ENCODE peak calls at places on chromosomes 12 and 14, in six cellular contexts. One of them, this sample, is unnamed.

GRCh38 chr12:53380797-53381738 is 1.1 kb downstream of the SP1 start:
- DNase-seq in GM10248: no peak
- DNase-seq in ureter: no peak
- DNase-seq in amniotic stem cell: no peak
- DNase-seq in GM03348: peak
- DNase-seq in activated CD4-positive, alpha-beta T cell treated with anti-CD3 and anti-CD28 coated beads, Interleukin-2, amount 50 U/mL, for 1 hour: no peak
- DNase-seq in this sample: no peak

GRCh38 chr12:122403831-122404230 is 18.6 kb downstream of the CLIP1 start:
- DNase-seq in amniotic stem cell: no peak
- DNase-seq in GM10248: no peak
- DNase-seq in GM03348: no peak
- DNase-seq in ureter: no peak
- DNase-seq in activated CD4-positive, alpha-beta T cell treated with anti-CD3 and anti-CD28 coated beads, Interleukin-2, amount 50 U/mL, for 1 hour: no peak
- DNase-seq in this sample: no peak

GRCh38 chr12:78120866-78121590 is 290.3 kb downstream of the NAV3 start:
- DNase-seq in amniotic stem cell: no peak
- DNase-seq in ureter: no peak
- DNase-seq in GM10248: peak
- DNase-seq in activated CD4-positive, alpha-beta T cell treated with anti-CD3 and anti-CD28 coated beads, Interleukin-2, amount 50 U/mL, for 1 hour: no peak
- DNase-seq in GM03348: peak
- DNase-seq in this sample: no peak

GRCh38 chr14:77303417-77304156 is 17.1 kb downstream of the POMT2 start:
- DNase-seq in ureter: peak
- DNase-seq in GM03348: peak
- DNase-seq in activated CD4-positive, alpha-beta T cell treated with anti-CD3 and anti-CD28 coated beads, Interleukin-2, amount 50 U/mL, for 1 hour: no peak
- DNase-seq in amniotic stem cell: peak
- DNase-seq in GM10248: no peak
- DNase-seq in this sample: no peak

GRCh38 chr14:69767369-69767999 is 542 bp downstream of the SRSF5 start:
- DNase-seq in amniotic stem cell: peak
- DNase-seq in activated CD4-positive, alpha-beta T cell treated with anti-CD3 and anti-CD28 coated beads, Interleukin-2, amount 50 U/mL, for 1 hour: peak
- DNase-seq in GM10248: peak
- DNase-seq in ureter: peak
- DNase-seq in GM03348: peak
- DNase-seq in this sample: peak

GRCh38 chr12:76183459-76184186 is 99.1 kb upstream of the NAP1L1 start:
- DNase-seq in GM10248: peak
- DNase-seq in amniotic stem cell: peak
- DNase-seq in ureter: peak
- DNase-seq in activated CD4-positive, alpha-beta T cell treated with anti-CD3 and anti-CD28 coated beads, Interleukin-2, amount 50 U/mL, for 1 hour: no peak
- DNase-seq in GM03348: peak
- DNase-seq in this sample: no peak

GRCh38 chr14:24279301-24280186 is 8.1 kb upstream of the RABGGTA start:
- DNase-seq in GM03348: no peak
- DNase-seq in amniotic stem cell: no peak
- DNase-seq in activated CD4-positive, alpha-beta T cell treated with anti-CD3 and anti-CD28 coated beads, Interleukin-2, amount 50 U/mL, for 1 hour: peak
- DNase-seq in GM10248: peak
- DNase-seq in ureter: no peak
- DNase-seq in this sample: no peak

GRCh38 chr12:4272014-4272975 is 1.3 kb upstream of the CCND2 start:
- DNase-seq in amniotic stem cell: no peak
- DNase-seq in activated CD4-positive, alpha-beta T cell treated with anti-CD3 and anti-CD28 coated beads, Interleukin-2, amount 50 U/mL, for 1 hour: peak
- DNase-seq in GM03348: peak
- DNase-seq in ureter: peak
- DNase-seq in GM10248: peak
- DNase-seq in this sample: no peak

GRCh38 chr12:2057041-2057792 is 4.4 kb downstream of the CACNA1C start:
- DNase-seq in ureter: no peak
- DNase-seq in GM10248: peak
- DNase-seq in amniotic stem cell: no peak
- DNase-seq in GM03348: peak
- DNase-seq in activated CD4-positive, alpha-beta T cell treated with anti-CD3 and anti-CD28 coated beads, Interleukin-2, amount 50 U/mL, for 1 hour: peak
- DNase-seq in this sample: no peak

GRCh38 chr14:99569725-99570541 is 34.1 kb downstream of the CCDC85C start:
- DNase-seq in GM03348: no peak
- DNase-seq in amniotic stem cell: no peak
- DNase-seq in GM10248: no peak
- DNase-seq in activated CD4-positive, alpha-beta T cell treated with anti-CD3 and anti-CD28 coated beads, Interleukin-2, amount 50 U/mL, for 1 hour: no peak
- DNase-seq in ureter: no peak
- DNase-seq in this sample: no peak

GRCh38 chr14:46902837-46903236 is 251.3 kb upstream of the RPL10L start:
- DNase-seq in amniotic stem cell: no peak
- DNase-seq in GM10248: no peak
- DNase-seq in GM03348: no peak
- DNase-seq in activated CD4-positive, alpha-beta T cell treated with anti-CD3 and anti-CD28 coated beads, Interleukin-2, amount 50 U/mL, for 1 hour: no peak
- DNase-seq in ureter: no peak
- DNase-seq in this sample: no peak

GRCh38 chr12:10140001-10140400 is 10.0 kb upstream of the CLEC7A start:
- DNase-seq in GM03348: peak
- DNase-seq in ureter: no peak
- DNase-seq in GM10248: peak
- DNase-seq in activated CD4-positive, alpha-beta T cell treated with anti-CD3 and anti-CD28 coated beads, Interleukin-2, amount 50 U/mL, for 1 hour: peak
- DNase-seq in amniotic stem cell: no peak
- DNase-seq in this sample: no peak

GRCh38 chr14:69739486-69739885 is 27.5 kb upstream of the SRSF5 start:
- DNase-seq in ureter: no peak
- DNase-seq in amniotic stem cell: no peak
- DNase-seq in activated CD4-positive, alpha-beta T cell treated with anti-CD3 and anti-CD28 coated beads, Interleukin-2, amount 50 U/mL, for 1 hour: no peak
- DNase-seq in GM03348: no peak
- DNase-seq in GM10248: no peak
- DNase-seq in this sample: no peak

GRCh38 chr14:91220581-91221000 is 23.9 kb downstream of the GPR68 start:
- DNase-seq in ureter: no peak
- DNase-seq in amniotic stem cell: no peak
- DNase-seq in GM10248: no peak
- DNase-seq in activated CD4-positive, alpha-beta T cell treated with anti-CD3 and anti-CD28 coated beads, Interleukin-2, amount 50 U/mL, for 1 hour: no peak
- DNase-seq in GM03348: no peak
- DNase-seq in this sample: no peak

GRCh38 chr12:61365001-61365400 is 895.2 kb upstream of the USP15 start:
- DNase-seq in activated CD4-positive, alpha-beta T cell treated with anti-CD3 and anti-CD28 coated beads, Interleukin-2, amount 50 U/mL, for 1 hour: no peak
- DNase-seq in GM10248: no peak
- DNase-seq in GM03348: no peak
- DNase-seq in ureter: no peak
- DNase-seq in amniotic stem cell: no peak
- DNase-seq in this sample: no peak

GRCh38 chr14:105328678-105329390 is 14.3 kb downstream of the PACS2 start:
- DNase-seq in ureter: no peak
- DNase-seq in amniotic stem cell: no peak
- DNase-seq in GM10248: no peak
- DNase-seq in GM03348: no peak
- DNase-seq in activated CD4-positive, alpha-beta T cell treated with anti-CD3 and anti-CD28 coated beads, Interleukin-2, amount 50 U/mL, for 1 hour: no peak
- DNase-seq in this sample: no peak

GRCh38 chr12:5533368-5533767 is 101.5 kb downstream of the NTF3 start:
- DNase-seq in ureter: no peak
- DNase-seq in GM10248: no peak
- DNase-seq in amniotic stem cell: no peak
- DNase-seq in GM03348: no peak
- DNase-seq in activated CD4-positive, alpha-beta T cell treated with anti-CD3 and anti-CD28 coated beads, Interleukin-2, amount 50 U/mL, for 1 hour: no peak
- DNase-seq in this sample: no peak

GRCh38 chr12:111334393-111334915 is 34.4 kb downstream of the PHETA1 start:
- DNase-seq in ureter: no peak
- DNase-seq in GM03348: no peak
- DNase-seq in amniotic stem cell: no peak
- DNase-seq in GM10248: no peak
- DNase-seq in activated CD4-positive, alpha-beta T cell treated with anti-CD3 and anti-CD28 coated beads, Interleukin-2, amount 50 U/mL, for 1 hour: no peak
- DNase-seq in this sample: no peak

GRCh38 chr14:34536951-34537676 is 2.4 kb downstream of the EAPP start:
- DNase-seq in amniotic stem cell: no peak
- DNase-seq in GM10248: no peak
- DNase-seq in GM03348: peak
- DNase-seq in activated CD4-positive, alpha-beta T cell treated with anti-CD3 and anti-CD28 coated beads, Interleukin-2, amount 50 U/mL, for 1 hour: no peak
- DNase-seq in ureter: no peak
- DNase-seq in this sample: no peak

GRCh38 chr12:114013601-114014345 is 47.6 kb upstream of the RBM19 start:
- DNase-seq in GM10248: no peak
- DNase-seq in ureter: no peak
- DNase-seq in GM03348: peak
- DNase-seq in activated CD4-positive, alpha-beta T cell treated with anti-CD3 and anti-CD28 coated beads, Interleukin-2, amount 50 U/mL, for 1 hour: no peak
- DNase-seq in amniotic stem cell: no peak
- DNase-seq in this sample: no peak

GRCh38 chr12:91663331-91663998 is 480.8 kb upstream of the DCN start:
- DNase-seq in ureter: no peak
- DNase-seq in GM03348: no peak
- DNase-seq in GM10248: no peak
- DNase-seq in activated CD4-positive, alpha-beta T cell treated with anti-CD3 and anti-CD28 coated beads, Interleukin-2, amount 50 U/mL, for 1 hour: no peak
- DNase-seq in amniotic stem cell: no peak
- DNase-seq in this sample: no peak

GRCh38 chr14:87149583-87150354 is 843.2 kb downstream of the GALC start:
- DNase-seq in amniotic stem cell: no peak
- DNase-seq in activated CD4-positive, alpha-beta T cell treated with anti-CD3 and anti-CD28 coated beads, Interleukin-2, amount 50 U/mL, for 1 hour: no peak
- DNase-seq in GM03348: peak
- DNase-seq in ureter: no peak
- DNase-seq in GM10248: no peak
- DNase-seq in this sample: no peak

GRCh38 chr14:96125536-96125935 is 79.1 kb upstream of the BDKRB2 start:
- DNase-seq in amniotic stem cell: no peak
- DNase-seq in ureter: no peak
- DNase-seq in GM03348: no peak
- DNase-seq in activated CD4-positive, alpha-beta T cell treated with anti-CD3 and anti-CD28 coated beads, Interleukin-2, amount 50 U/mL, for 1 hour: no peak
- DNase-seq in GM10248: no peak
- DNase-seq in this sample: no peak

GRCh38 chr14:48140804-48141203 is 465.4 kb upstream of the MDGA2 start:
- DNase-seq in ureter: no peak
- DNase-seq in amniotic stem cell: no peak
- DNase-seq in GM10248: no peak
- DNase-seq in GM03348: no peak
- DNase-seq in activated CD4-positive, alpha-beta T cell treated with anti-CD3 and anti-CD28 coated beads, Interleukin-2, amount 50 U/mL, for 1 hour: no peak
- DNase-seq in this sample: no peak

GRCh38 chr14:91367173-91368171 is 50.1 kb downstream of the CCDC88C start:
- DNase-seq in GM03348: no peak
- DNase-seq in ureter: no peak
- DNase-seq in activated CD4-positive, alpha-beta T cell treated with anti-CD3 and anti-CD28 coated beads, Interleukin-2, amount 50 U/mL, for 1 hour: peak
- DNase-seq in GM10248: peak
- DNase-seq in amniotic stem cell: no peak
- DNase-seq in this sample: no peak

GRCh38 chr14:104353921-104354701 is 215.7 kb downstream of the KIF26A start:
- DNase-seq in ureter: peak
- DNase-seq in GM03348: no peak
- DNase-seq in activated CD4-positive, alpha-beta T cell treated with anti-CD3 and anti-CD28 coated beads, Interleukin-2, amount 50 U/mL, for 1 hour: no peak
- DNase-seq in amniotic stem cell: no peak
- DNase-seq in GM10248: no peak
- DNase-seq in this sample: no peak

GRCh38 chr14:61525293-61526011 is 169.9 kb upstream of the HIF1A start:
- DNase-seq in activated CD4-positive, alpha-beta T cell treated with anti-CD3 and anti-CD28 coated beads, Interleukin-2, amount 50 U/mL, for 1 hour: peak
- DNase-seq in GM03348: no peak
- DNase-seq in amniotic stem cell: no peak
- DNase-seq in ureter: peak
- DNase-seq in GM10248: peak
- DNase-seq in this sample: peak

GRCh38 chr12:124273630-124274029 is 21.3 kb upstream of the RFLNA start:
- DNase-seq in activated CD4-positive, alpha-beta T cell treated with anti-CD3 and anti-CD28 coated beads, Interleukin-2, amount 50 U/mL, for 1 hour: no peak
- DNase-seq in ureter: no peak
- DNase-seq in GM03348: peak
- DNase-seq in GM10248: peak
- DNase-seq in amniotic stem cell: no peak
- DNase-seq in this sample: no peak

GRCh38 chr12:6963016-6963731 is 7.3 kb downstream of the PHB2 start:
- DNase-seq in ureter: peak
- DNase-seq in activated CD4-positive, alpha-beta T cell treated with anti-CD3 and anti-CD28 coated beads, Interleukin-2, amount 50 U/mL, for 1 hour: no peak
- DNase-seq in GM03348: no peak
- DNase-seq in amniotic stem cell: no peak
- DNase-seq in GM10248: no peak
- DNase-seq in this sample: no peak

GRCh38 chr12:28512876-28513275 is 322.6 kb downstream of the CCDC91 start:
- DNase-seq in ureter: no peak
- DNase-seq in GM03348: no peak
- DNase-seq in GM10248: no peak
- DNase-seq in amniotic stem cell: no peak
- DNase-seq in activated CD4-positive, alpha-beta T cell treated with anti-CD3 and anti-CD28 coated beads, Interleukin-2, amount 50 U/mL, for 1 hour: no peak
- DNase-seq in this sample: no peak

This sample was measured in thoracic aorta.